ENCODE peak calls at places on chromosomes 5 and 9, in eight cellular contexts. One of them, this sample, is unnamed.

GRCh38 chr5:83472508-83473343 is 1.2 kb downstream of the VCAN start:
- DNase-seq in NCI-H187: no peak
- DNase-seq in skeletal muscle cell: peak
- DNase-seq in choroid plexus epithelial cell: no peak
- DNase-seq in Caki2: no peak
- DNase-seq in erythroblast: peak
- DNase-seq in IMR-90: no peak
- DNase-seq in GM23338: peak
- DNase-seq in this sample: peak

GRCh38 chr5:84885479-84886258 is 501.0 kb upstream of the EDIL3 start:
- DNase-seq in erythroblast: no peak
- DNase-seq in IMR-90: peak
- DNase-seq in GM23338: no peak
- DNase-seq in choroid plexus epithelial cell: peak
- DNase-seq in Caki2: no peak
- DNase-seq in skeletal muscle cell: no peak
- DNase-seq in NCI-H187: no peak
- DNase-seq in this sample: no peak

GRCh38 chr5:105392710-105393149 is 1830.1 kb upstream of the NUDT12 start:
- DNase-seq in GM23338: peak
- DNase-seq in Caki2: no peak
- DNase-seq in NCI-H187: no peak
- DNase-seq in IMR-90: no peak
- DNase-seq in skeletal muscle cell: no peak
- DNase-seq in erythroblast: no peak
- DNase-seq in choroid plexus epithelial cell: no peak
- DNase-seq in this sample: no peak

GRCh38 chr5:10724799-10725507 is 36.1 kb downstream of the DAP start:
- DNase-seq in Caki2: peak
- DNase-seq in erythroblast: no peak
- DNase-seq in choroid plexus epithelial cell: peak
- DNase-seq in GM23338: peak
- DNase-seq in IMR-90: peak
- DNase-seq in skeletal muscle cell: peak
- DNase-seq in NCI-H187: no peak
- DNase-seq in this sample: peak

GRCh38 chr5:96584712-96585111 is 77.5 kb upstream of the CAST start:
- DNase-seq in GM23338: no peak
- DNase-seq in skeletal muscle cell: no peak
- DNase-seq in IMR-90: no peak
- DNase-seq in NCI-H187: no peak
- DNase-seq in choroid plexus epithelial cell: no peak
- DNase-seq in Caki2: no peak
- DNase-seq in erythroblast: no peak
- DNase-seq in this sample: no peak

GRCh38 chr5:68460147-68460760 is 244.7 kb downstream of the PIK3R1 start:
- DNase-seq in NCI-H187: no peak
- DNase-seq in choroid plexus epithelial cell: peak
- DNase-seq in skeletal muscle cell: no peak
- DNase-seq in erythroblast: peak
- DNase-seq in Caki2: peak
- DNase-seq in GM23338: peak
- DNase-seq in IMR-90: peak
- DNase-seq in this sample: peak

GRCh38 chr9:137113385-137114159 is 961 bp downstream of the DPP7 start:
- DNase-seq in IMR-90: no peak
- DNase-seq in choroid plexus epithelial cell: peak
- DNase-seq in NCI-H187: no peak
- DNase-seq in Caki2: no peak
- DNase-seq in erythroblast: peak
- DNase-seq in skeletal muscle cell: no peak
- DNase-seq in GM23338: peak
- DNase-seq in this sample: peak

GRCh38 chr5:124580925-124581821 is 165.3 kb downstream of the ZNF608 start:
- DNase-seq in IMR-90: no peak
- DNase-seq in choroid plexus epithelial cell: peak
- DNase-seq in skeletal muscle cell: no peak
- DNase-seq in erythroblast: no peak
- DNase-seq in NCI-H187: no peak
- DNase-seq in GM23338: peak
- DNase-seq in Caki2: peak
- DNase-seq in this sample: peak

GRCh38 chr9:133874061-133874638 is 118.0 kb downstream of the VAV2 start:
- DNase-seq in NCI-H187: no peak
- DNase-seq in Caki2: peak
- DNase-seq in IMR-90: peak
- DNase-seq in GM23338: no peak
- DNase-seq in choroid plexus epithelial cell: peak
- DNase-seq in erythroblast: no peak
- DNase-seq in skeletal muscle cell: peak
- DNase-seq in this sample: no peak

GRCh38 chr5:114544561-114544960 is 182.7 kb downstream of the KCNN2 start:
- DNase-seq in skeletal muscle cell: no peak
- DNase-seq in NCI-H187: no peak
- DNase-seq in Caki2: no peak
- DNase-seq in IMR-90: no peak
- DNase-seq in GM23338: no peak
- DNase-seq in erythroblast: no peak
- DNase-seq in choroid plexus epithelial cell: no peak
- DNase-seq in this sample: no peak